ENCODE peak calls at places on chromosomes 7 and 10, in four cellular contexts. L is IMR-90, N is psoas muscle, Z is colonic mucosa. C is an unnamed sample. For H3K27me3, the result is how much of the 10 kb centered on the place peaks cover.

GRCh38 chr7:84536256-84536870 is 341.8 kb upstream of the SEMA3A start:
- DNase-seq in L (no peak), N (no peak), Z (no peak), C (no peak)

GRCh38 chr10:28906934-28907333 is 229.6 kb downstream of the BAMBI start:
- DNase-seq in N (no peak), Z (no peak), L (peak), C (no peak)

GRCh38 chr7:93646538-93646937 is 72.0 kb upstream of the CALCR start:
- DNase-seq in Z (no peak), N (no peak), L (no peak), C (no peak)

GRCh38 chr7:95327356-95327755 is 3.0 kb upstream of the PON1 start:
- DNase-seq in Z (no peak), L (no peak), N (no peak), C (no peak)

GRCh38 chr10:16612148-16612742 is 90.6 kb upstream of the C1QL3 start:
- DNase-seq in Z (no peak), L (peak), N (no peak), C (no peak)

GRCh38 chr7:151431281-151431767 is 8.6 kb downstream of the CRYGN start:
- DNase-seq in L (no peak), Z (no peak), N (no peak), C (no peak)

GRCh38 chr7:43764039-43764789 is 5.7 kb downstream of the BLVRA start:
- DNase-seq in L (no peak), Z (peak), N (no peak), C (peak)

GRCh38 chr7:69640216-69640615 is 41.9 kb downstream of the AUTS2 start:
- DNase-seq in L (no peak), N (no peak), Z (no peak), C (no peak)

GRCh38 chr10:117503170-117503885 is 39.2 kb upstream of the EMX2 start:
- DNase-seq in Z (no peak), N (no peak), L (no peak), C (no peak)

GRCh38 chr10:94361161-94361794 is 1.5 kb downstream of the NOC3L start:
- DNase-seq in N (no peak), L (no peak), Z (no peak), C (no peak)

GRCh38 chr7:81924494-81924893 is 154.6 kb upstream of the HGF start:
- DNase-seq in L (no peak), Z (no peak), N (no peak), C (no peak)

GRCh38 chr7:30771859-30772429 is 727 bp downstream of the MINDY4 start:
- DNase-seq in Z (peak), N (no peak), L (no peak), C (no peak)

GRCh38 chr10:78214931-78215330 is 181.3 kb downstream of the RPS24 start:
- DNase-seq in L (no peak), N (no peak), Z (no peak), C (no peak)

GRCh38 chr10:59126992-59127391 is 49.5 kb upstream of the PHYHIPL start:
- DNase-seq in Z (no peak), N (no peak), L (no peak), C (no peak)

GRCh38 chr10:127254276-127254675 is 57.9 kb upstream of the INSYN2A start:
- DNase-seq in N (no peak), Z (no peak), L (no peak), C (no peak)

GRCh38 chr7:114412548-114412947 is 2.1 kb upstream of the FOXP2 start:
- DNase-seq in N (no peak), L (no peak), Z (no peak), C (no peak)

GRCh38 chr10:77351386-77351785 is 286.2 kb downstream of the KCNMA1 start:
- DNase-seq in L (peak), Z (no peak), N (no peak), C (no peak)

GRCh38 chr7:138458576-138459234 is 1.4 kb upstream of the TRIM24 start:
- DNase-seq in N (no peak), Z (no peak), L (no peak), C (no peak)

GRCh38 chr10:108544500-108545120 is 1378.7 kb downstream of the XPNPEP1 start:
- DNase-seq in Z (peak), L (peak), N (peak), C (peak)

GRCh38 chr10:30974773-30975386 is 56.8 kb downstream of the ZNF438 start:
- DNase-seq in N (no peak), L (no peak), Z (no peak), C (no peak)

GRCh38 chr10:106652279-106652678 is 512.2 kb downstream of the SORCS1 start:
- DNase-seq in Z (no peak), N (no peak), L (no peak), C (no peak)

GRCh38 chr7:159112136-159113011 is 32.3 kb downstream of the VIPR2 start:
- DNase-seq in N (peak), L (no peak), Z (no peak), C (no peak)

GRCh38 chr7:82506208-82506607 is 62.6 kb upstream of the CACNA2D1 start:
- DNase-seq in L (peak), Z (no peak), N (no peak), C (no peak)

GRCh38 chr7:143042159-143042820 is 9.9 kb upstream of the OR6V1 start:
- DNase-seq in Z (no peak), L (no peak), N (no peak), C (no peak)

GRCh38 chr10:114754445-114755320 is 66.9 kb upstream of the FHIP2A start:
- DNase-seq in Z (no peak), N (no peak), L (peak), C (no peak)

DNA sequence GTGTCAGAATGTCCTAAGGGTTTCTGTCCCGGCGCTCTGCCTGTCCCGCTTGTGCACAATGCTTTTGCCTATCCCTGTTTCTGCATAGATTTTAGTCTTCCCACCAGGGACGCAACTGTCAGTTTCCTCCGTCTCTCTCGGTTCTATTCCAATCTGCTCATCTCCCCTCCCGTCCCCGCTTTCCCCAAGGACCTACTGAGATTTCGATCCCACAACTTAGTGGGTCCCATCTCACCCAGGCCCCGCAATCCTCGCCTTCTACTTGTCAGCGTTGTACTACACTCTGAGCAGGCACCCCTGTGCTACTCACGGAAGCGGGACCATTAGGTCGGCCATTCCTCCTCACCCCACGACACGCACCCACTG is 519 bp upstream of the ZNF655 start:
- DNase-seq in Z (no peak), N (no peak), L (no peak), C (no peak)
- H3K4me3 ChIP-seq in Z (peak), N (peak), L (peak), C (peak)

GRCh38 chr10:123143825-123144168 is 4.1 kb upstream of the HMX2 start:
- DNase-seq in L (no peak), N (no peak), Z (no peak), C (no peak)

GRCh38 chr10:123144697-123145541 is 3.0 kb upstream of the HMX2 start:
- DNase-seq in Z (no peak), N (no peak), L (no peak), C (no peak)

GRCh38 chr10:123146892-123147634 is 873 bp upstream of the HMX2 start:
- DNase-seq in Z (no peak), L (no peak), N (no peak), C (no peak)

GRCh38 chr10:123146013-123146891 is 1.7 kb upstream of the HMX2 start:
- DNase-seq in L (no peak), Z (no peak), N (no peak), C (no peak)

GRCh38 chr10:123145542-123146012 is 2.4 kb upstream of the HMX2 start:
- DNase-seq in Z (no peak), N (no peak), L (no peak), C (no peak)
- H3K27me3 ChIP-seq in Z (half or more), N (half or more), L (half or more), C (half or more)

DNA sequence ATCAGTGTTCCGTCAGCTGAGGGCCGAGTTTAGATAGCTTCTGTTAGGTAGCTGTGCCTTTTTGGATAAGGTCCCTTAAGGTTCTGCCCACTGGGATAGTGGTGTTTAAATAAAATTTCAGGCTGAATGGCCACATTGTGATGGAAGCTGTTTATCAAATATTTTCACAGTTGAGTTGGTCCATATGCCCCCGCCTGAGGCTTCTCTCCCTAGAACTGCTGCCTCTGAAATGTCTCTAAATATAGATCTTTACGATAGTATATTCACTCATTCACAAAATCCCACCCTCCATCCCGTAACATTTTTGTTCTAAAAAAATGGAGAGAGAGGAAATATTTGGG is 105.6 kb upstream of the BTBD16 start:
- DNase-seq in L (no peak), Z (no peak), N (no peak), C (no peak)
- H3K4me3 ChIP-seq in L (no peak), Z (no peak), N (no peak), C (no peak)

DNA sequence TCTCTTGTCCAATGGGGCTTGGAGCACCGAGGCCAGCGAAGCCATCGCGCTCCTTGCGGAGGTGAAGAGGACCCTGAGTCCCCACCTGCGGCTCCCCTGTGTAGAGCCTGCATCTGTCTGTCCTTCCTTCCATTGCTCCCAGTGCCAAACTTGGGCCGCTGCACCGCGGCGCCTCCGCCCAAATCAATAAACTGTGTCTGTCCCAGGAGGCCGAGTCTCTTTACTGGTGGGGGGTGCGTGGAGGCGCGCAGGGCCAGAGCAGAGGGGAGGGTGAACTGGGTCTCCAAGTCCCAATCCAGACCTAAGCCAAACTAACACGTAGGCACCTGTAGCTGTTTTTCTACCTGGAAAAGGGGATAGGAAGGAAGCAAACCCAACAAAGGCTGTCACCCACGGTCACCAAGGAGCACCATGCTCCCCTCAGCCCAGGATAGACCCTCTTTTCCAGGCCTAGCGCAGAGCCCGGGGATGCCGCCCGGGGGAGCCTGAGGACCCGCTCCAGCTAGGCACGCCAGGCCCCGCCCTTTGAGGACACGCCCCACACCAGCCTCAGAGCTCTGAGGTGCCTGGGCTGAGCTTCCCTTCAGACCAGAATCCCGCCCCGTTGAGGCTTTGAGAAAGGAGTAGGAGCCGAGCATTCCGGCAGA is 1.2 kb upstream of the CHAT start:
- DNase-seq in L (no peak), N (peak), Z (no peak), C (no peak)
- H3K27me3 ChIP-seq in L (half or more), N (half or more), Z (half or more), C (half or more)

DNA sequence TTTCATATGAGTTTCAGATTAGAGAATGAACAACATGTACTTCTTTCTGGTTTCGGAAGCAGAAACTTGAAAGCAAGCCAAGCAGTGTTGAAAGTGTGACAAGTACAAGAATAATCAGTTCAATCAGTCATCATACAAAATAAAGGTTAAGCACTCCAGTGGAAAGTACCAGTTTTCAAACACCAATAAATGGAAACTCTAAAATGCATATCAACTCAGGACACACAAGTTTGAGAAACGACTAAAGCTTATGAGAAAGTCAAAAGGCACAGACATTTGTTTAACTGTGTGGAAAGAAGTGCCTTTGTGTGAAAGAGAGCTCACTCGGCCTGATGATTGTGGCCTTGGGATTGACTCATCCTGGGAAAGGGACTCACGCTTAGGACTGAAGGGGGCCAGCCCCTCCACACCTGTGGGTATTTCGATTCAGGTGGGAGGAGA is 60.6 kb upstream of the AKR1C1 start:
- DNase-seq in Z (no peak), L (no peak), N (no peak), C (no peak)
- H3K4me3 ChIP-seq in Z (no peak), L (no peak), N (no peak), C (peak)

GRCh38 chr7:42478717-42479116 is 241.7 kb upstream of the GLI3 start:
- DNase-seq in Z (no peak), N (peak), L (no peak), C (peak)
- H3K27me3 ChIP-seq in Z (under half), N (under half), L (under half), C (under half)

DNA sequence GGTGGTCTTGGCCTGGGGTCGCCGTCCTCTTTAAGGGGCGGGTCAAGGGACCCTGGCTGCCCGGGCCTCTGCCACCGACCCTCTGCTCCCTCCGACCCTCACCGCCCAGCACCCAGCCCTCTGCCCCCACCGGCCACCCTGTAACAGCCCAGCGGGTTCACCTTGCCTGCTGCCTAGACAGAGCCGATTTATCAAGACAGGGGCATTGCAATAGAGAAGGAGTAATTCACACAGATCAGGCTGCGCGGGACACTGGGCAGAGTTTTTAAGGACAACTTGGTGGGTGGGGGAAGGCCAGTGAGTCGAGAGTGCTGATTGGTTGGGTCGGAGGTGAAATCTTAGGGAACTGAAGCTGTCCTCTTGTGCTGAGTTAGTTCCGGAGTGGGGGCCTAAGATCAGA is 779 bp upstream of the ADCK2 start:
- DNase-seq in Z (no peak), L (no peak), N (no peak), C (no peak)
- H3K4me3 ChIP-seq in Z (no peak), L (no peak), N (no peak), C (peak)

DNA sequence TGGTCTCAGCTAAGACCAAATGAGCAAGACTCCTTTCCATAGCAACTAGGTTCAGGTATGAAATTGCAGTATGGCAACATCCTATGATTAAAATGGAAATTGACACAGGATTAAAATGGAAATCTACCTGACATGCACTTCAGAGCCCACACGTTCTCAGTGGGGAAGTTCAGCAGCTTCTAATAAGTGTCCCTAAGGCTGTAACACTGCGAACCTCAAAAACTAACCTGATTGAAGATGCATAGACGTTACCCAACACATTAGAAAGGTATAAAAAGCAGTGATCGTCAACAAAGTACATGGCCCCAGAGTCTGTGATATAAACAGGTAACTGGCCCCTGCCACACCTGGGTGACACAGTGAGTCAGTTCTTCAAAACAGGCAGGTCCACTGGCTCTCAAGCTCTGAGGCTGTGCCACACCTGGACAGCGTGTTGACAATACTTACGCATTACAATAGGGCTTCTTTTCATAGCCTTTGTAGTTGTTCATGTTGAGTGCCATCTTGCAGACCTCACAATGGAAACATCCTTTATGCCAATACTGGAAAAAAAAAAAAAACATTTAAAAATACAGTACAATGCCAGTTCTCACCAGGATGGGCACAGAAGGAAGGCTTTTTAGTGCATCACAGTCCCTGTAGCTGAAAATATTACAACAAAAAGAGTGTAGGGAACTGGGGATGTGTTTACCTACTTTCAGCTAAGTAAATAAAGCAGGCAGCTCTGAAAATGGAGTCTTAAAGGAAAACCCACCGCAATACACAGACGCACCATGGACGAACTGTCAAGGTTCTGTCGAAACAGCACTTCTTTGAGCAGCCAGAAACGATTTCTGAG is 275.0 kb upstream of the NEBL start:
- DNase-seq in L (no peak), N (no peak), Z (peak), C (no peak)
- H3K27me3 ChIP-seq in L (under half), N (under half), Z (under half), C (under half)

GRCh38 chr10:3472705-3473078 is 300.1 kb upstream of the PITRM1 start:
- DNase-seq in N (no peak), L (peak), Z (no peak), C (no peak)
- H3K4me3 ChIP-seq in N (peak), L (no peak), Z (peak), C (peak)

C was measured in left ventricle myocardium inferior.